ENCODE peak calls at places on chromosomes 1 and 21, in seven cellular contexts. W, C, N, V, E, L and T are unnamed samples.
A peak's percentile ranks its signal among the peaks of the same experiment; 100 is the strongest.

GRCh38 chr1:206106328-206107167 is 10.6 kb downstream of the AVPR1B start:
- DNase-seq in W (peak; percentile 75), C (peak; percentile 79), N (peak; percentile 80), V (peak; percentile 79), E (peak; percentile 71), L (peak; percentile 93), T (peak; percentile 85)

GRCh38 chr1:67893126-67893495 is 59.8 kb upstream of the GNG12 start:
- DNase-seq in W (no peak), C (no peak), N (no peak), V (no peak), E (no peak), L (no peak), T (no peak)

GRCh38 chr1:115829023-115829674 is 11.8 kb downstream of the NHLH2 start:
- DNase-seq in W (no peak), C (peak; percentile 84), N (peak; percentile 29), V (no peak), E (peak; percentile 22), L (no peak), T (no peak)

GRCh38 chr1:192563129-192563528 is 12.4 kb upstream of the RGS1 start:
- DNase-seq in W (no peak), C (no peak), N (no peak), V (no peak), E (no peak), L (no peak), T (no peak)

GRCh38 chr1:44154049-44154448 is 12.6 kb upstream of the KLF18 start:
- DNase-seq in W (no peak), C (no peak), N (no peak), V (no peak), E (peak; percentile 7), L (no peak), T (no peak)

GRCh38 chr1:86906419-86906818 is 7.5 kb downstream of the SELENOF start:
- DNase-seq in W (no peak), C (no peak), N (peak; percentile 13), V (no peak), E (no peak), L (no peak), T (peak; percentile 63)

GRCh38 chr1:246001821-246002220 is 505.3 kb downstream of the SMYD3 start:
- DNase-seq in W (no peak), C (peak; percentile 55), N (no peak), V (no peak), E (no peak), L (no peak), T (no peak)

GRCh38 chr1:181119076-181119989 is 30.8 kb downstream of the IER5 start:
- DNase-seq in W (no peak), C (no peak), N (no peak), V (no peak), E (peak; percentile 79), L (no peak), T (no peak)

GRCh38 chr1:73205294-73205973 is 923.1 kb upstream of the NEGR1 start:
- DNase-seq in W (no peak), C (no peak), N (no peak), V (no peak), E (no peak), L (no peak), T (no peak)

GRCh38 chr1:71950579-71950978 is 331.8 kb downstream of the NEGR1 start:
- DNase-seq in W (no peak), C (no peak), N (no peak), V (no peak), E (no peak), L (no peak), T (no peak)

GRCh38 chr1:236124965-236125364 is 17.4 kb upstream of the GPR137B start:
- DNase-seq in W (no peak), C (no peak), N (no peak), V (no peak), E (peak; percentile 35), L (peak; percentile 37), T (no peak)

GRCh38 chr21:36207577-36208320 is 51.1 kb downstream of the DOP1B start:
- DNase-seq in W (no peak), C (peak; percentile 81), N (no peak), V (no peak), E (no peak), L (no peak), T (peak; percentile 47)

GRCh38 chr1:147496571-147496970 is 44.7 kb upstream of the BCL9 start:
- DNase-seq in W (peak; percentile 58), C (peak; percentile 37), N (peak; percentile 11), V (peak; percentile 26), E (peak; percentile 25), L (no peak), T (peak; percentile 69)

GRCh38 chr1:159664247-159664646 is 50.1 kb downstream of the CRP start:
- DNase-seq in W (no peak), C (no peak), N (no peak), V (no peak), E (no peak), L (no peak), T (no peak)

GRCh38 chr1:6205849-6206845 is at the start of gene RNF207:
- DNase-seq in W (peak; percentile 79), C (peak; percentile 47), N (peak; percentile 79), V (peak; percentile 32), E (peak; percentile 82), L (no peak), T (peak; percentile 18)

GRCh38 chr1:66730462-66730861 is 21.8 kb upstream of the DYNLT5 start:
- DNase-seq in W (no peak), C (no peak), N (no peak), V (no peak), E (no peak), L (no peak), T (no peak)

GRCh38 chr1:63799324-63799723 is 25.5 kb downstream of the ROR1 start:
- DNase-seq in W (no peak), C (peak; percentile 38), N (no peak), V (no peak), E (no peak), L (no peak), T (no peak)

GRCh38 chr1:182802006-182802798 is 12.6 kb downstream of the NPL start:
- DNase-seq in W (no peak), C (no peak), N (no peak), V (no peak), E (no peak), L (no peak), T (no peak)

GRCh38 chr1:46724991-46725735 is 6.2 kb upstream of the EFCAB14 start:
- DNase-seq in W (peak; percentile 61), C (peak; percentile 85), N (peak; percentile 77), V (peak; percentile 68), E (peak; percentile 80), L (peak; percentile 82), T (peak; percentile 82)

GRCh38 chr1:184027751-184028682 is 9.5 kb downstream of the COLGALT2 start:
- DNase-seq in W (no peak), C (no peak), N (no peak), V (no peak), E (no peak), L (no peak), T (no peak)

GRCh38 chr1:173635116-173635515 is at the start of gene TEX50:
- DNase-seq in W (no peak), C (no peak), N (no peak), V (no peak), E (peak; percentile 21), L (no peak), T (no peak)

GRCh38 chr1:173639102-173639501 is 4.0 kb downstream of the TEX50 start:
- DNase-seq in W (no peak), C (no peak), N (no peak), V (no peak), E (no peak), L (no peak), T (no peak)

GRCh38 chr1:173638043-173639021 is 3.2 kb downstream of the TEX50 start:
- DNase-seq in W (no peak), C (no peak), N (no peak), V (no peak), E (no peak), L (no peak), T (no peak)
- TF ChIP-seq POLR2A in W (no peak), C (no peak), N (no peak), V (no peak), E (no peak), L (no peak), T (no peak)

GRCh38 chr1:39396671-39397070 is 94.8 kb upstream of the BMP8A start:
- DNase-seq in W (no peak), C (no peak), N (no peak), V (no peak), E (no peak), L (no peak), T (no peak)
- H3K27ac ChIP-seq in W (peak overlapping the region; percentile 79), C (peak overlapping the region; percentile 10), N (peak overlapping the region; percentile 82), V (no peak overlapping the region), E (peak overlapping the region; percentile 89), L (no peak overlapping the region), T (peak overlapping the region; percentile 29)

GRCh38 chr1:14778882-14779594 is 180.6 kb downstream of the KAZN start:
- DNase-seq in W (no peak), C (peak; percentile 15), N (peak; percentile 30), V (peak; percentile 17), E (peak; percentile 14), L (no peak), T (no peak)

GRCh38 chr1:14774988-14775387 is 176.5 kb downstream of the KAZN start:
- DNase-seq in W (no peak), C (no peak), N (no peak), V (no peak), E (no peak), L (no peak), T (no peak)

GRCh38 chr1:14780271-14780670 is 181.8 kb downstream of the KAZN start:
- DNase-seq in W (no peak), C (no peak), N (no peak), V (no peak), E (no peak), L (no peak), T (no peak)

GRCh38 chr1:14775434-14775833 is 176.9 kb downstream of the KAZN start:
- DNase-seq in W (no peak), C (no peak), N (no peak), V (no peak), E (no peak), L (no peak), T (no peak)

GRCh38 chr1:14777516-14778506 is 179.3 kb downstream of the KAZN start:
- DNase-seq in W (no peak), C (no peak), N (no peak), V (no peak), E (no peak), L (no peak), T (no peak)
- TF ChIP-seq POLR2A in W (no peak), C (no peak), N (no peak), V (no peak), E (no peak), L (no peak), T (no peak)

GRCh38 chr1:57276916-57277315 is 146.9 kb downstream of the DAB1 start:
- DNase-seq in W (no peak), C (no peak), N (no peak), V (no peak), E (no peak), L (no peak), T (no peak)

GRCh38 chr1:57278558-57278957 is 145.3 kb downstream of the DAB1 start:
- DNase-seq in W (no peak), C (no peak), N (no peak), V (no peak), E (no peak), L (no peak), T (no peak)

GRCh38 chr1:57281324-57281723 is 142.5 kb downstream of the DAB1 start:
- DNase-seq in W (no peak), C (no peak), N (no peak), V (no peak), E (no peak), L (no peak), T (no peak)

GRCh38 chr1:57279909-57280666 is 143.8 kb downstream of the DAB1 start:
- DNase-seq in W (no peak), C (peak; percentile 2), N (no peak), V (no peak), E (peak; percentile 2), L (no peak), T (no peak)

GRCh38 chr1:57277681-57278080 is 146.2 kb downstream of the DAB1 start:
- DNase-seq in W (no peak), C (no peak), N (no peak), V (no peak), E (no peak), L (no peak), T (no peak)
- H3K27ac ChIP-seq in W (no peak overlapping the region), C (no peak overlapping the region), N (no peak overlapping the region), V (no peak overlapping the region), E (no peak overlapping the region), L (no peak overlapping the region), T (no peak overlapping the region)